ENCODE peak calls at places on chromosomes 4 and X, in four cellular contexts. Y is Ammon's horn; K is activated CD4-positive, CD25-positive, alpha-beta regulatory T cell treated with anti-CD3 and anti-CD28 coated beads, Interleukin-2, amount 50 U/mL, for 72 hours; G is IMR-90. T is an unnamed sample.

GRCh38 chr4:24559889-24560288 is 24.5 kb downstream of the DHX15 start:
- DNase-seq in Y (no peak), K (no peak), G (peak; percentile 61), T (no peak)

GRCh38 chr4:64882311-64883086 is 473.2 kb upstream of the TECRL start:
- DNase-seq in Y (no peak), K (no peak), G (no peak), T (no peak)

GRCh38 chr4:41154814-41155177 is 59.5 kb downstream of the APBB2 start:
- DNase-seq in Y (peak; percentile 72), G (no peak), K (no peak), T (no peak)

GRCh38 chrX:10278716-10279115 is 121.9 kb downstream of the CLCN4 start:
- DNase-seq in K (no peak), Y (no peak), G (no peak), T (no peak)

GRCh38 chr4:123444298-123444731 is 47.7 kb downstream of the SPRY1 start:
- DNase-seq in Y (peak; percentile 50), K (no peak), G (peak; percentile 56), T (peak; percentile 28)

GRCh38 chr4:7466904-7467303 is 32.2 kb upstream of the PSAPL1 start:
- DNase-seq in G (no peak), K (no peak), Y (peak; percentile 86), T (no peak)

GRCh38 chr4:102447413-102447812 is 53.7 kb upstream of the NFKB1 start:
- DNase-seq in Y (no peak), G (no peak), K (no peak), T (no peak)

GRCh38 chr4:95835672-95836071 is 4.2 kb upstream of the PDHA2 start:
- DNase-seq in K (no peak), G (no peak), Y (peak; percentile 5), T (no peak)

GRCh38 chrX:9003041-9003440 is 30.9 kb downstream of the FAM9B start:
- DNase-seq in Y (peak; percentile 1), G (no peak), K (no peak), T (peak; percentile 20)

GRCh38 chr4:82789377-82789776 is 9.2 kb downstream of the SCD5 start:
- DNase-seq in G (no peak), Y (no peak), K (no peak), T (no peak)

GRCh38 chrX:155027509-155028066 is 944 bp downstream of the FUNDC2 start:
- DNase-seq in K (no peak), G (peak; percentile 70), Y (peak; percentile 8), T (peak; percentile 50)

GRCh38 chr4:110620352-110621327 is 2.2 kb downstream of the PITX2 start:
- DNase-seq in K (no peak), Y (no peak), G (no peak), T (no peak)

GRCh38 chr4:42341518-42342026 is 55.7 kb upstream of the SHISA3 start:
- DNase-seq in G (peak; percentile 61), Y (no peak), K (no peak), T (no peak)

GRCh38 chrX:117992324-117992723 is 124.3 kb downstream of the KLHL13 start:
- DNase-seq in G (no peak), K (no peak), Y (no peak), T (no peak)

GRCh38 chr4:667545-667925 is 6.5 kb downstream of the ATP5ME start:
- DNase-seq in Y (no peak), K (no peak), G (no peak), T (no peak)

GRCh38 chrX:17737707-17738001 is 361 bp downstream of the SCML1 start:
- DNase-seq in Y (no peak), G (no peak), K (no peak), T (no peak)

GRCh38 chr4:8580321-8581093 is at the start of gene GPR78:
- DNase-seq in Y (no peak), G (peak; percentile 49), K (no peak), T (no peak)

GRCh38 chr4:82138376-82138775 is 235.4 kb downstream of the HNRNPD start:
- DNase-seq in K (no peak), G (peak; percentile 0), Y (no peak), T (no peak)

GRCh38 chrX:153494541-153495361 is at the start of gene BGN:
- DNase-seq in G (peak; percentile 44), Y (peak; percentile 39), K (no peak), T (no peak)

GRCh38 chrX:75746891-75747639 is 38.0 kb downstream of the MAGEE2 start:
- DNase-seq in Y (peak; percentile 8), G (no peak), K (peak; percentile 37), T (peak; percentile 38)

GRCh38 chrX:54049801-54050200 is 5.5 kb upstream of the PHF8 start:
- DNase-seq in Y (no peak), K (no peak), G (no peak), T (no peak)

GRCh38 chr4:184843984-184844554 is 18.3 kb upstream of the ACSL1 start:
- DNase-seq in Y (no peak), K (no peak), G (no peak), T (no peak)

GRCh38 chr4:7192252-7193039 is at the start of gene SORCS2:
- DNase-seq in G (peak; percentile 39), Y (peak; percentile 73), K (peak; percentile 45), T (peak; percentile 50)

GRCh38 chr4:87644286-87644685 is 5.8 kb upstream of the DMP1 start:
- DNase-seq in G (no peak), K (no peak), Y (no peak), T (no peak)

GRCh38 chrX:15447985-15448639 is 45.0 kb downstream of the PIR start:
- DNase-seq in Y (no peak), G (peak; percentile 54), K (no peak), T (no peak)

GRCh38 chr4:78265006-78265405 is 207.9 kb downstream of the FRAS1 start:
- DNase-seq in K (no peak), G (no peak), Y (no peak), T (no peak)

GRCh38 chr4:153651041-153651960 is 32.8 kb upstream of the TLR2 start:
- DNase-seq in K (no peak), Y (peak; percentile 75), G (no peak), T (peak; percentile 28)

GRCh38 chrX:312621-313331 is 5.8 kb downstream of the GTPBP6 start:
- DNase-seq in G (no peak), K (no peak), Y (no peak), T (no peak)

GRCh38 chr4:38106301-38106700 is 146.1 kb downstream of the PTTG2 start:
- DNase-seq in K (no peak), G (peak; percentile 68), Y (no peak), T (no peak)

GRCh38 chrX:1111543-1112300 is 100.7 kb downstream of the CRLF2 start:
- DNase-seq in G (no peak), Y (no peak), K (no peak), T (no peak)

GRCh38 chr4:100849319-100849718 is 331.5 kb upstream of the EMCN start:
- DNase-seq in Y (peak; percentile 78), G (no peak), K (no peak), T (peak; percentile 78)